ENCODE peak calls at places on chromosomes 5 and 9, in nine cellular contexts. One of them, this sample, is unnamed.

GRCh38 chr9:129275626-129276247 is 97.7 kb upstream of the IER5L start:
- DNase-seq in mesendoderm: peak; percentile 88
- DNase-seq in brain microvascular endothelial cell: no peak
- DNase-seq in CD8-positive, alpha-beta memory T cell: no peak
- DNase-seq in upper lobe of right lung: peak; percentile 42
- DNase-seq in ovary: peak; percentile 11
- DNase-seq in heart right ventricle: no peak
- DNase-seq in colonic mucosa: no peak
- DNase-seq in IMR-90: peak; percentile 11
- DNase-seq in this sample: peak; percentile 79

GRCh38 chr5:57316798-57317327 is 143.0 kb downstream of the GPBP1 start:
- DNase-seq in mesendoderm: peak; percentile 40
- DNase-seq in brain microvascular endothelial cell: peak; percentile 100
- DNase-seq in CD8-positive, alpha-beta memory T cell: no peak
- DNase-seq in upper lobe of right lung: no peak
- DNase-seq in ovary: no peak
- DNase-seq in heart right ventricle: no peak
- DNase-seq in colonic mucosa: peak; percentile 27
- DNase-seq in IMR-90: peak; percentile 100
- DNase-seq in this sample: no peak

GRCh38 chr9:98941946-98942523 is 1.7 kb upstream of the COL15A1 start:
- DNase-seq in mesendoderm: no peak
- DNase-seq in brain microvascular endothelial cell: no peak
- DNase-seq in CD8-positive, alpha-beta memory T cell: no peak
- DNase-seq in upper lobe of right lung: no peak
- DNase-seq in ovary: no peak
- DNase-seq in heart right ventricle: no peak
- DNase-seq in colonic mucosa: no peak
- DNase-seq in IMR-90: no peak
- DNase-seq in this sample: no peak

GRCh38 chr5:22316291-22316690 is 536.9 kb downstream of the CDH12 start:
- DNase-seq in mesendoderm: no peak
- DNase-seq in brain microvascular endothelial cell: no peak
- DNase-seq in CD8-positive, alpha-beta memory T cell: no peak
- DNase-seq in upper lobe of right lung: no peak
- DNase-seq in ovary: no peak
- DNase-seq in heart right ventricle: no peak
- DNase-seq in colonic mucosa: no peak
- DNase-seq in IMR-90: no peak
- DNase-seq in this sample: no peak

GRCh38 chr5:67095346-67095871 is 101.2 kb downstream of the CD180 start:
- DNase-seq in mesendoderm: peak; percentile 38
- DNase-seq in brain microvascular endothelial cell: peak; percentile 25
- DNase-seq in CD8-positive, alpha-beta memory T cell: no peak
- DNase-seq in upper lobe of right lung: peak; percentile 64
- DNase-seq in ovary: peak; percentile 34
- DNase-seq in heart right ventricle: peak; percentile 68
- DNase-seq in colonic mucosa: peak; percentile 70
- DNase-seq in IMR-90: peak; percentile 33
- DNase-seq in this sample: no peak

GRCh38 chr9:34381323-34381722 is 4.6 kb upstream of the MYORG start:
- DNase-seq in mesendoderm: peak; percentile 61
- DNase-seq in brain microvascular endothelial cell: no peak
- DNase-seq in CD8-positive, alpha-beta memory T cell: no peak
- DNase-seq in upper lobe of right lung: no peak
- DNase-seq in ovary: no peak
- DNase-seq in heart right ventricle: peak; percentile 39
- DNase-seq in colonic mucosa: peak; percentile 57
- DNase-seq in IMR-90: no peak
- DNase-seq in this sample: no peak

GRCh38 chr9:129649726-129650679 is 8.1 kb upstream of the ASB6 start:
- DNase-seq in mesendoderm: no peak
- DNase-seq in brain microvascular endothelial cell: no peak
- DNase-seq in CD8-positive, alpha-beta memory T cell: no peak
- DNase-seq in upper lobe of right lung: no peak
- DNase-seq in ovary: peak; percentile 20
- DNase-seq in heart right ventricle: no peak
- DNase-seq in colonic mucosa: no peak
- DNase-seq in IMR-90: no peak
- DNase-seq in this sample: no peak

GRCh38 chr9:42852133-42852532 is 668.7 kb downstream of the SPATA31A6 start:
- DNase-seq in mesendoderm: peak; percentile 71
- DNase-seq in brain microvascular endothelial cell: no peak
- DNase-seq in CD8-positive, alpha-beta memory T cell: no peak
- DNase-seq in upper lobe of right lung: peak; percentile 56
- DNase-seq in ovary: no peak
- DNase-seq in heart right ventricle: peak; percentile 53
- DNase-seq in colonic mucosa: peak; percentile 70
- DNase-seq in IMR-90: no peak
- DNase-seq in this sample: no peak

GRCh38 chr5:1882337-1883119 is at the start of gene IRX4:
- DNase-seq in mesendoderm: peak; percentile 52
- DNase-seq in brain microvascular endothelial cell: no peak
- DNase-seq in CD8-positive, alpha-beta memory T cell: no peak
- DNase-seq in upper lobe of right lung: no peak
- DNase-seq in ovary: no peak
- DNase-seq in heart right ventricle: no peak
- DNase-seq in colonic mucosa: no peak
- DNase-seq in IMR-90: peak; percentile 20
- DNase-seq in this sample: no peak

GRCh38 chr5:6482735-6483134 is 34.1 kb downstream of the UBE2QL1 start:
- DNase-seq in mesendoderm: no peak
- DNase-seq in brain microvascular endothelial cell: no peak
- DNase-seq in CD8-positive, alpha-beta memory T cell: no peak
- DNase-seq in upper lobe of right lung: no peak
- DNase-seq in ovary: no peak
- DNase-seq in heart right ventricle: no peak
- DNase-seq in colonic mucosa: no peak
- DNase-seq in IMR-90: no peak
- DNase-seq in this sample: no peak

GRCh38 chr5:6478793-6479192 is 30.1 kb downstream of the UBE2QL1 start:
- DNase-seq in mesendoderm: no peak
- DNase-seq in brain microvascular endothelial cell: no peak
- DNase-seq in CD8-positive, alpha-beta memory T cell: no peak
- DNase-seq in upper lobe of right lung: no peak
- DNase-seq in ovary: no peak
- DNase-seq in heart right ventricle: no peak
- DNase-seq in colonic mucosa: no peak
- DNase-seq in IMR-90: no peak
- DNase-seq in this sample: no peak

GRCh38 chr5:6484446-6484845 is 35.8 kb downstream of the UBE2QL1 start:
- DNase-seq in mesendoderm: no peak
- DNase-seq in brain microvascular endothelial cell: no peak
- DNase-seq in CD8-positive, alpha-beta memory T cell: no peak
- DNase-seq in upper lobe of right lung: no peak
- DNase-seq in ovary: no peak
- DNase-seq in heart right ventricle: no peak
- DNase-seq in colonic mucosa: no peak
- DNase-seq in IMR-90: no peak
- DNase-seq in this sample: no peak

GRCh38 chr5:6483880-6484382 is 35.3 kb downstream of the UBE2QL1 start:
- DNase-seq in mesendoderm: no peak
- DNase-seq in brain microvascular endothelial cell: no peak
- DNase-seq in CD8-positive, alpha-beta memory T cell: no peak
- DNase-seq in upper lobe of right lung: no peak
- DNase-seq in ovary: no peak
- DNase-seq in heart right ventricle: no peak
- DNase-seq in colonic mucosa: no peak
- DNase-seq in IMR-90: no peak
- DNase-seq in this sample: no peak

GRCh38 chr5:6480133-6481051 is 31.7 kb downstream of the UBE2QL1 start:
- DNase-seq in mesendoderm: peak; percentile 40
- DNase-seq in brain microvascular endothelial cell: no peak
- DNase-seq in CD8-positive, alpha-beta memory T cell: no peak
- DNase-seq in upper lobe of right lung: no peak
- DNase-seq in ovary: no peak
- DNase-seq in heart right ventricle: no peak
- DNase-seq in colonic mucosa: no peak
- DNase-seq in IMR-90: no peak
- DNase-seq in this sample: no peak
- H3K27me3 ChIP-seq in mesendoderm: no peaks in the 10 kb centered on the region
- H3K27me3 ChIP-seq in brain microvascular endothelial cell: no peaks in the 10 kb centered on the region
- H3K27me3 ChIP-seq in CD8-positive, alpha-beta memory T cell: no peaks in the 10 kb centered on the region
- H3K27me3 ChIP-seq in upper lobe of right lung: peaks cover 6% of the 10 kb centered on the region
- H3K27me3 ChIP-seq in ovary: no peaks in the 10 kb centered on the region
- H3K27me3 ChIP-seq in heart right ventricle: no peaks in the 10 kb centered on the region
- H3K27me3 ChIP-seq in colonic mucosa: no peaks in the 10 kb centered on the region
- H3K27me3 ChIP-seq in IMR-90: no peaks in the 10 kb centered on the region
- H3K27me3 ChIP-seq in this sample: no peaks in the 10 kb centered on the region

GRCh38 chr5:170632985-170633234 is 129.1 kb downstream of the KCNIP1 start:
- DNase-seq in mesendoderm: peak; percentile 86
- DNase-seq in brain microvascular endothelial cell: no peak
- DNase-seq in CD8-positive, alpha-beta memory T cell: peak; percentile 7
- DNase-seq in upper lobe of right lung: peak; percentile 76
- DNase-seq in ovary: peak; percentile 82
- DNase-seq in heart right ventricle: peak; percentile 71
- DNase-seq in colonic mucosa: peak; percentile 49
- DNase-seq in IMR-90: no peak
- DNase-seq in this sample: peak; percentile 83
- H3K4me3 ChIP-seq in mesendoderm: no peak overlapping the region
- H3K4me3 ChIP-seq in brain microvascular endothelial cell: peak overlapping the region; percentile 13
- H3K4me3 ChIP-seq in CD8-positive, alpha-beta memory T cell: peak overlapping the region; percentile 56
- H3K4me3 ChIP-seq in upper lobe of right lung: peak overlapping the region; percentile 29
- H3K4me3 ChIP-seq in ovary: peak overlapping the region; percentile 2
- H3K4me3 ChIP-seq in heart right ventricle: no peak overlapping the region
- H3K4me3 ChIP-seq in colonic mucosa: no peak overlapping the region
- H3K4me3 ChIP-seq in IMR-90: no peak overlapping the region
- H3K4me3 ChIP-seq in this sample: no peak overlapping the region

DNA sequence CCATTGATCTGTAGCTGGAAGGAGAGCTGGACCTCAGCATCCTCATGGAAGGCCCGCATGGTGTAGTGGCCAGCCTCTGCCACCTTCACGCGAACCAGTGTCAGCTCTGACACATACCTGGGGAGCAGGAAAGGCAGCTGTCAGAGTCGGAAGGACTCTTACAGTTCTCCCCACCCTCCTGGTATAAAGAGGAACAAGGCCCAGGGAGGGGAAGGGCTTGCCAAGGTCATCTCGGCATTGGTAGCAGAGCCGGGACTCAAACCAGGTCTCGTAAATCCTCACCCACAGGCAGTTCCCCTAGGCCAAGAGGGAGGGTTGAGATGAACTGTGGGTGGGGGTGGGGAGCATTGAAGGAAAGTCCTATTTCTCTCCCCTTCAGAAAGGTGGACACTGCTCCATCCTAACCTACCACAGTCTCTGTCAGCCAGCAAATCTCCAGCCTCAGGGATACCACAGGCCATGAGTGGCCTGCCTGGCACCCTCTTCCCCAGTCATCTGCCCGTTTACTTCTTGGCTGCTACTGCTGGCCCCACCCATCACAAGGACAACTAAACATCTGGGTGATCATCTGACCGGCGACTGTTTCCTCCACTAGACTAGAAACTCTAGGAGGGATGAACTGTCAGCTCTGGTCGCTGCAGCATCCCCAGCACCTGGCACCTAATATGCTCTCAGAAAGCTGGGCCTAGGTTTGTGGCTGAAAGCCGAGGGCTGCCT is 23.5 kb downstream of the PDGFRB start:
- DNase-seq in mesendoderm: no peak
- DNase-seq in brain microvascular endothelial cell: no peak
- DNase-seq in CD8-positive, alpha-beta memory T cell: no peak
- DNase-seq in upper lobe of right lung: no peak
- DNase-seq in ovary: no peak
- DNase-seq in heart right ventricle: no peak
- DNase-seq in colonic mucosa: peak; percentile 49
- DNase-seq in IMR-90: peak; percentile 19
- DNase-seq in this sample: no peak
- H3K36me3 ChIP-seq in mesendoderm: peaks cover 4% of the 10 kb centered on the region
- H3K36me3 ChIP-seq in brain microvascular endothelial cell: peaks cover 75% of the 10 kb centered on the region
- H3K36me3 ChIP-seq in CD8-positive, alpha-beta memory T cell: no peaks in the 10 kb centered on the region
- H3K36me3 ChIP-seq in upper lobe of right lung: peaks cover 16% of the 10 kb centered on the region
- H3K36me3 ChIP-seq in ovary: no peaks in the 10 kb centered on the region
- H3K36me3 ChIP-seq in heart right ventricle: peaks cover 33% of the 10 kb centered on the region
- H3K36me3 ChIP-seq in colonic mucosa: no peaks in the 10 kb centered on the region
- H3K36me3 ChIP-seq in IMR-90: peaks cover 91% of the 10 kb centered on the region
- H3K36me3 ChIP-seq in this sample: no peaks in the 10 kb centered on the region

GRCh38 chr5:75331-76320 is 16.3 kb upstream of the PLEKHG4B start:
- DNase-seq in mesendoderm: no peak
- DNase-seq in brain microvascular endothelial cell: no peak
- DNase-seq in CD8-positive, alpha-beta memory T cell: no peak
- DNase-seq in upper lobe of right lung: no peak
- DNase-seq in ovary: no peak
- DNase-seq in heart right ventricle: no peak
- DNase-seq in colonic mucosa: no peak
- DNase-seq in IMR-90: no peak
- DNase-seq in this sample: no peak
- H3K27me3 ChIP-seq in mesendoderm: no peaks in the 10 kb centered on the region
- H3K27me3 ChIP-seq in brain microvascular endothelial cell: peaks cover 9% of the 10 kb centered on the region
- H3K27me3 ChIP-seq in CD8-positive, alpha-beta memory T cell: peaks cover 5% of the 10 kb centered on the region
- H3K27me3 ChIP-seq in upper lobe of right lung: no peaks in the 10 kb centered on the region
- H3K27me3 ChIP-seq in ovary: no peaks in the 10 kb centered on the region
- H3K27me3 ChIP-seq in heart right ventricle: no peaks in the 10 kb centered on the region
- H3K27me3 ChIP-seq in colonic mucosa: no peaks in the 10 kb centered on the region
- H3K27me3 ChIP-seq in IMR-90: peaks cover 59% of the 10 kb centered on the region
- H3K27me3 ChIP-seq in this sample: no peaks in the 10 kb centered on the region

GRCh38 chr5:146206257-146206656 is 2.9 kb downstream of the RBM27 start:
- DNase-seq in mesendoderm: no peak
- DNase-seq in brain microvascular endothelial cell: no peak
- DNase-seq in CD8-positive, alpha-beta memory T cell: no peak
- DNase-seq in upper lobe of right lung: no peak
- DNase-seq in ovary: no peak
- DNase-seq in heart right ventricle: no peak
- DNase-seq in colonic mucosa: no peak
- DNase-seq in IMR-90: no peak
- DNase-seq in this sample: no peak

GRCh38 chr5:146203872-146204192 is 427 bp downstream of the RBM27 start:
- DNase-seq in mesendoderm: no peak
- DNase-seq in brain microvascular endothelial cell: no peak
- DNase-seq in CD8-positive, alpha-beta memory T cell: no peak
- DNase-seq in upper lobe of right lung: no peak
- DNase-seq in ovary: no peak
- DNase-seq in heart right ventricle: no peak
- DNase-seq in colonic mucosa: no peak
- DNase-seq in IMR-90: no peak
- DNase-seq in this sample: no peak

GRCh38 chr5:146203011-146203871 is at the start of gene RBM27:
- DNase-seq in mesendoderm: peak; percentile 100
- DNase-seq in brain microvascular endothelial cell: peak; percentile 96
- DNase-seq in CD8-positive, alpha-beta memory T cell: peak; percentile 91
- DNase-seq in upper lobe of right lung: peak; percentile 97
- DNase-seq in ovary: peak; percentile 99
- DNase-seq in heart right ventricle: peak; percentile 96
- DNase-seq in colonic mucosa: peak; percentile 98
- DNase-seq in IMR-90: peak; percentile 99
- DNase-seq in this sample: peak; percentile 99

GRCh38 chr5:146208916-146209522 is 5.6 kb downstream of the RBM27 start:
- DNase-seq in mesendoderm: no peak
- DNase-seq in brain microvascular endothelial cell: no peak
- DNase-seq in CD8-positive, alpha-beta memory T cell: no peak
- DNase-seq in upper lobe of right lung: no peak
- DNase-seq in ovary: no peak
- DNase-seq in heart right ventricle: no peak
- DNase-seq in colonic mucosa: no peak
- DNase-seq in IMR-90: peak; percentile 6
- DNase-seq in this sample: no peak

GRCh38 chr5:146205499-146206202 is 2.2 kb downstream of the RBM27 start:
- DNase-seq in mesendoderm: no peak
- DNase-seq in brain microvascular endothelial cell: no peak
- DNase-seq in CD8-positive, alpha-beta memory T cell: no peak
- DNase-seq in upper lobe of right lung: no peak
- DNase-seq in ovary: no peak
- DNase-seq in heart right ventricle: no peak
- DNase-seq in colonic mucosa: no peak
- DNase-seq in IMR-90: no peak
- DNase-seq in this sample: no peak
- H3K4me3 ChIP-seq in mesendoderm: no peak overlapping the region
- H3K4me3 ChIP-seq in brain microvascular endothelial cell: no peak overlapping the region
- H3K4me3 ChIP-seq in CD8-positive, alpha-beta memory T cell: peak overlapping the region; percentile 22
- H3K4me3 ChIP-seq in upper lobe of right lung: peak overlapping the region; percentile 2
- H3K4me3 ChIP-seq in ovary: no peak overlapping the region
- H3K4me3 ChIP-seq in heart right ventricle: no peak overlapping the region
- H3K4me3 ChIP-seq in colonic mucosa: no peak overlapping the region
- H3K4me3 ChIP-seq in IMR-90: no peak overlapping the region
- H3K4me3 ChIP-seq in this sample: no peak overlapping the region